ENCODE peak calls at places on chromosome 20, in four cellular contexts. One of them, this sample, is unnamed.

GRCh38 chr20:57513199-57513598 is 11.7 kb downstream of the CTCFL start:
- DNase-seq in pancreas: no peak
- DNase-seq in upper lobe of right lung: no peak
- DNase-seq in lower lobe of right lung: no peak
- DNase-seq in this sample: peak; percentile 21

GRCh38 chr20:58868795-58869194 is 16.3 kb downstream of the GNAS start:
- DNase-seq in upper lobe of right lung: no peak
- DNase-seq in pancreas: no peak
- DNase-seq in lower lobe of right lung: no peak
- DNase-seq in this sample: no peak

GRCh38 chr20:44027686-44028340 is 113.2 kb downstream of the TOX2 start:
- DNase-seq in lower lobe of right lung: no peak
- DNase-seq in pancreas: no peak
- DNase-seq in upper lobe of right lung: peak; percentile 38
- DNase-seq in this sample: no peak

GRCh38 chr20:48932375-48932941 is 10.9 kb downstream of the ARFGEF2 start:
- DNase-seq in upper lobe of right lung: no peak
- DNase-seq in pancreas: no peak
- DNase-seq in lower lobe of right lung: no peak
- DNase-seq in this sample: peak; percentile 45

GRCh38 chr20:8218861-8219260 is 86.8 kb downstream of the PLCB1 start:
- DNase-seq in lower lobe of right lung: no peak
- DNase-seq in pancreas: no peak
- DNase-seq in upper lobe of right lung: no peak
- DNase-seq in this sample: peak; percentile 84

GRCh38 chr20:39986231-39986904 is 702.7 kb downstream of the MAFB start:
- DNase-seq in pancreas: no peak
- DNase-seq in lower lobe of right lung: peak; percentile 56
- DNase-seq in upper lobe of right lung: peak; percentile 64
- DNase-seq in this sample: peak; percentile 53

GRCh38 chr20:14344746-14345145 is 7.3 kb upstream of the FLRT3 start:
- DNase-seq in lower lobe of right lung: no peak
- DNase-seq in pancreas: no peak
- DNase-seq in upper lobe of right lung: no peak
- DNase-seq in this sample: no peak

GRCh38 chr20:13546497-13547131 is 92.1 kb downstream of the TASP1 start:
- DNase-seq in lower lobe of right lung: peak; percentile 80
- DNase-seq in pancreas: peak; percentile 77
- DNase-seq in upper lobe of right lung: peak; percentile 80
- DNase-seq in this sample: peak; percentile 66

GRCh38 chr20:56483970-56484369 is 15.5 kb downstream of the RTF2 start:
- DNase-seq in upper lobe of right lung: no peak
- DNase-seq in pancreas: no peak
- DNase-seq in lower lobe of right lung: no peak
- DNase-seq in this sample: no peak

GRCh38 chr20:44684047-44684965 is 30.9 kb upstream of the CCN5 start:
- DNase-seq in lower lobe of right lung: no peak
- DNase-seq in upper lobe of right lung: no peak
- DNase-seq in pancreas: no peak
- DNase-seq in this sample: no peak

GRCh38 chr20:5718896-5719595 is 31.2 kb upstream of the SHLD1 start:
- DNase-seq in lower lobe of right lung: no peak
- DNase-seq in upper lobe of right lung: no peak
- DNase-seq in pancreas: no peak
- DNase-seq in this sample: no peak

GRCh38 chr20:6074145-6074561 is 20.3 kb upstream of the LRRN4 start:
- DNase-seq in lower lobe of right lung: no peak
- DNase-seq in upper lobe of right lung: no peak
- DNase-seq in pancreas: no peak
- DNase-seq in this sample: peak; percentile 31

GRCh38 chr20:41222703-41223102 is 85.4 kb downstream of the PLCG1 start:
- DNase-seq in lower lobe of right lung: no peak
- DNase-seq in upper lobe of right lung: no peak
- DNase-seq in pancreas: no peak
- DNase-seq in this sample: peak; percentile 54

GRCh38 chr20:33441142-33441955 is 2.2 kb downstream of the SNTA1 start:
- DNase-seq in upper lobe of right lung: no peak
- DNase-seq in pancreas: no peak
- DNase-seq in lower lobe of right lung: no peak
- DNase-seq in this sample: no peak

GRCh38 chr20:33443512-33444239 is at the start of gene SNTA1:
- DNase-seq in pancreas: peak; percentile 99
- DNase-seq in lower lobe of right lung: peak; percentile 98
- DNase-seq in upper lobe of right lung: peak; percentile 98
- DNase-seq in this sample: peak; percentile 76

GRCh38 chr20:33444797-33445560 is 1.4 kb upstream of the SNTA1 start:
- DNase-seq in lower lobe of right lung: no peak
- DNase-seq in upper lobe of right lung: no peak
- DNase-seq in pancreas: no peak
- DNase-seq in this sample: no peak

GRCh38 chr20:33442136-33443005 is 1.2 kb downstream of the SNTA1 start:
- DNase-seq in pancreas: peak; percentile 47
- DNase-seq in lower lobe of right lung: no peak
- DNase-seq in upper lobe of right lung: no peak
- DNase-seq in this sample: no peak

DNA sequence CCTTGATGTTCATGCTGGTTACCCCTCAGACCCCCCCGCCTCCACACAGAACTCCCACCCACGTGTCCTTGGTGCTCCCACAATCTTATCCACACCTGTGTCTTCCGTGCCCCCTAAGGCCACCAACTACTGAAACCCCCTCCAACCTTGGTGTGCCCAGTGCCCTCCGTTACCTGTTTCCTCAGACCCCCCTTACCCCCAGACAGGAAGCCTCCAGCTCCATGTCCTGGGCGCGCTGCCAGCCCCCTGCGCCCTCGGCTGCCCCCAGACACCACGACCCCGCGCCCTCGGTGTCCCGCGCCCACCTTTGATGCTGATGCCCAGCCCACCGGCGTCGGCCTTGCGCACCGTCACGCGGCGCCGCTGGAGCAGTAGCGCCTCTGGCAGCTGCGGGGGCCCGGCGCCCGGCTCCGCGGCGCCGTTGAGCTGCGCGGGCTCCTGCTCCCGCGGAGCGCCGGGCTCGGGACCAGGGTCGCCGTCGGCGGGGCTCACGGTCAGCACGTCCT is 504 bp downstream of the SNTA1 start:
- DNase-seq in pancreas: peak; percentile 88
- DNase-seq in lower lobe of right lung: no peak
- DNase-seq in upper lobe of right lung: peak; percentile 75
- DNase-seq in this sample: no peak
- TF ChIP-seq CTCF in pancreas: no peak
- TF ChIP-seq CTCF in lower lobe of right lung: no peak
- TF ChIP-seq CTCF in upper lobe of right lung: no peak
- TF ChIP-seq CTCF in this sample: no peak

GRCh38 chr20:35662541-35662940 is 2.2 kb downstream of the CPNE1 start:
- DNase-seq in pancreas: no peak
- DNase-seq in upper lobe of right lung: no peak
- DNase-seq in lower lobe of right lung: no peak
- DNase-seq in this sample: no peak

GRCh38 chr20:35663813-35664543 is 722 bp downstream of the CPNE1 start:
- DNase-seq in upper lobe of right lung: peak; percentile 74
- DNase-seq in pancreas: no peak
- DNase-seq in lower lobe of right lung: peak; percentile 56
- DNase-seq in this sample: peak; percentile 6

GRCh38 chr20:35665949-35666288 is 1.2 kb upstream of the CPNE1 start:
- DNase-seq in upper lobe of right lung: no peak
- DNase-seq in lower lobe of right lung: no peak
- DNase-seq in pancreas: no peak
- DNase-seq in this sample: no peak

GRCh38 chr20:35663516-35663812 is 1.2 kb downstream of the CPNE1 start:
- DNase-seq in upper lobe of right lung: no peak
- DNase-seq in lower lobe of right lung: no peak
- DNase-seq in pancreas: no peak
- DNase-seq in this sample: no peak

DNA sequence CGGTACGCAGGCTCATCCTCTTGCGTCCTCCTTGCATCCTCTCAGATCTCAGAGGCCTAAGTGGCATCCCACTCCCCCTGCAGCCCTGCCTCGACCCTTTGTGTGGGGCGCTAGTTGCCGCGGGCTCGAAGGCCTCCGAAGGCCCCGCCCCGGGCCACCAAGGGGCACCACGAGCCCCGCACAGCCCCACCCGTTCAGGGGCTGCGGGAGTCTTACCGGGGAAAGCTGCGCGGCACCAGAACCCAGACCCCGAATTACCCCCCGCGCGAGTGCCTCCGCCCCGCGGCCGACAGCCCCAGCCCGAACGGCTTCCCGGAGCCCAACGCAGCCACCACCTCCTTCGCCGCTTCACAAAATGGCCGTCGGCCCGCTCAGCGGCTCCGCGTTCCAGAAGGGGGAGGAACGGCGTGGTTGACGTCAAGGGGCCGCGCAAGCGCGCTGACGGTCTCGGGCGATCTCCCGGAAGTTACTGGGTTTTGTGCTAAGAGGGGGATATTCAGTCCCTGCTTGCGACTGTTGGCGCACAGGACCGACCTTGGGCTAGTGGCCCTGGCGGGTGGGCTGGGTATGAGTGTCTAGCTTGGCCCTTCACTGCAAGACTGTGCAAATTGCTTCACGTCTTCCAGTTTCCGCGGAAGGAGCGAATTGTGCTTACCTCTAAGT is at the start of the genes CPNE1 and RBM12:
- DNase-seq in lower lobe of right lung: peak; percentile 94
- DNase-seq in pancreas: peak; percentile 98
- DNase-seq in upper lobe of right lung: peak; percentile 96
- DNase-seq in this sample: peak; percentile 91
- H3K4me3 ChIP-seq in lower lobe of right lung: peak within 1 kb of the TSS; percentile 81
- H3K4me3 ChIP-seq in pancreas: peak within 1 kb of the TSS; percentile 78
- H3K4me3 ChIP-seq in upper lobe of right lung: peak within 1 kb of the TSS; percentile 90
- H3K4me3 ChIP-seq in this sample: peak within 1 kb of the TSS; percentile 97

GRCh38 chr20:24915892-24916291 is 33.2 kb upstream of the CST7 start:
- DNase-seq in pancreas: peak; percentile 52
- DNase-seq in lower lobe of right lung: no peak
- DNase-seq in upper lobe of right lung: peak; percentile 51
- DNase-seq in this sample: no peak

GRCh38 chr20:24917056-24917455 is 32.0 kb upstream of the CST7 start:
- DNase-seq in upper lobe of right lung: peak; percentile 46
- DNase-seq in lower lobe of right lung: no peak
- DNase-seq in pancreas: peak; percentile 50
- DNase-seq in this sample: no peak

GRCh38 chr20:24917797-24918578 is 31.1 kb upstream of the CST7 start:
- DNase-seq in upper lobe of right lung: peak; percentile 83
- DNase-seq in lower lobe of right lung: peak; percentile 82
- DNase-seq in pancreas: peak; percentile 86
- DNase-seq in this sample: peak; percentile 65

GRCh38 chr20:24915440-24915839 is 33.6 kb upstream of the CST7 start:
- DNase-seq in lower lobe of right lung: no peak
- DNase-seq in upper lobe of right lung: no peak
- DNase-seq in pancreas: peak; percentile 25
- DNase-seq in this sample: no peak

DNA sequence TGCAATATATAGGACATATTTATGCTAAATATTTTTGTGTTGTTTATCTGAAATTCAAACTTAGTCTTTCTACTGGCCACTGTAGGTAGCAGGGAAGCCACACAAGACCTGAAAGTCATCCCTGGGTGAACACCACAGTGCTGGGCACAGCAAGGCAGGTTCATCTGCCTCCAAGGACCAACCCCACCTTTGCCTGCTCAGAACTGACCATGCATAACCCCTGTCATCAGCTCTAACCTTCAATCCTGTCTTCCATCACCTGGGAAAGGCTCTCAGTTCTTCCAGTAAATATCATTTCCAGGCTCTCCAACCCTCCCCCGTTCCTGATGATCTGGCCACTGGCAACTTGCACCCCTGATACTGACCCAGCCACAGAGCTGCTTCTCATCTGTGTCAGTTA is 32.7 kb upstream of the CST7 start:
- DNase-seq in upper lobe of right lung: no peak
- DNase-seq in lower lobe of right lung: no peak
- DNase-seq in pancreas: no peak
- DNase-seq in this sample: no peak
- TF ChIP-seq CTCF in upper lobe of right lung: no peak
- TF ChIP-seq CTCF in lower lobe of right lung: no peak
- TF ChIP-seq CTCF in pancreas: no peak
- TF ChIP-seq CTCF in this sample: no peak

DNA sequence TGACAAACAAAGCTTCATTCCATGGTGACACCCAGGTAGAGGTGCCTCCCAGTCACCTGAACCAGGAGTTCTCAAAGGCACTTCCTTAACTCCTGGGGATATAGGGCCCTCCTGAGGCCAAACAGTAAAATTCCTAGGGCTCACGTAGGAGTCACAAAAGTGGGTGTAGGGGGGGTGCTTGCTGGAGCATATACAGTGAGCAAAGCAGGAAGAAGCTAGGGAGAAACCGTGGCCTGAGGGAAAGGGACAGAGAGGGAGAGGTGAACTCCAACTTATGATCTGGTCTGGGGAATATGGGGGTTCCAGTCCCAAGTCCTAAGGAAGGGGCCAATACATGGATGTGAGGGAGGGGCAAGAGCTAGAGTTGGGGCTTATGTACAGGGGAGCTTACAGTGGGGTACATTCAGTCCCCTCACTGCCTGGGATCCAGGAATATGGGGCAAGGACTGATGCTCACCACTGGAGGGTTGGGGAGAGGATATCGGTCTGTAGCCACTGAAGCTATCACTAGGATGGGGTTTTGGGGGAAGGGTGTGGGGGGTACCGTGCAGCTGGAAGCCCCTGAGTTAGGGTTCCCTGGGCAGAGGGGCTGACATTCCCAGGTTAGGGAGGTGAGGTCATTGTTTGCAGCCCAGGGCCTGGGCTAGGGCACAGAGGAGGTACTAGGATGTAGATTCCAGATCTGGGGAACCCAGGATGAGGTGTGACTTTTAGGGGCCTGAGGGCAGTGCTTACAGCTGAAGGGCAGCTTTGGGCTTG is 950 bp downstream of the PEDS1 start:
- DNase-seq in pancreas: no peak
- DNase-seq in lower lobe of right lung: no peak
- DNase-seq in upper lobe of right lung: no peak
- DNase-seq in this sample: no peak
- H3K4me3 ChIP-seq in pancreas: peak overlapping the region; percentile 90
- H3K4me3 ChIP-seq in lower lobe of right lung: peak overlapping the region; percentile 97
- H3K4me3 ChIP-seq in upper lobe of right lung: peak overlapping the region; percentile 99
- H3K4me3 ChIP-seq in this sample: peak overlapping the region; percentile 86

GRCh38 chr20:11754451-11754850 is 163.2 kb upstream of the BTBD3 start:
- DNase-seq in upper lobe of right lung: no peak
- DNase-seq in lower lobe of right lung: no peak
- DNase-seq in pancreas: no peak
- DNase-seq in this sample: no peak

GRCh38 chr20:11752336-11752735 is 165.4 kb upstream of the BTBD3 start:
- DNase-seq in lower lobe of right lung: no peak
- DNase-seq in pancreas: no peak
- DNase-seq in upper lobe of right lung: no peak
- DNase-seq in this sample: no peak

GRCh38 chr20:11755071-11755881 is 162.4 kb upstream of the BTBD3 start:
- DNase-seq in lower lobe of right lung: no peak
- DNase-seq in upper lobe of right lung: no peak
- DNase-seq in pancreas: no peak
- DNase-seq in this sample: peak; percentile 68

GRCh38 chr20:11748436-11748835 is 169.3 kb upstream of the BTBD3 start:
- DNase-seq in pancreas: no peak
- DNase-seq in upper lobe of right lung: no peak
- DNase-seq in lower lobe of right lung: no peak
- DNase-seq in this sample: no peak

GRCh38 chr20:11753155-11753554 is 164.5 kb upstream of the BTBD3 start:
- DNase-seq in pancreas: no peak
- DNase-seq in upper lobe of right lung: no peak
- DNase-seq in lower lobe of right lung: no peak
- DNase-seq in this sample: no peak
- TF ChIP-seq CTCF in pancreas: no peak
- TF ChIP-seq CTCF in upper lobe of right lung: no peak
- TF ChIP-seq CTCF in lower lobe of right lung: no peak
- TF ChIP-seq CTCF in this sample: no peak

GRCh38 chr20:38894091-38894847 is 31.9 kb upstream of the FAM83D start:
- DNase-seq in lower lobe of right lung: no peak
- DNase-seq in upper lobe of right lung: no peak
- DNase-seq in pancreas: peak; percentile 95
- DNase-seq in this sample: no peak
- H3K4me3 ChIP-seq in lower lobe of right lung: no peak overlapping the region
- H3K4me3 ChIP-seq in upper lobe of right lung: no peak overlapping the region
- H3K4me3 ChIP-seq in pancreas: peak overlapping the region; percentile 11
- H3K4me3 ChIP-seq in this sample: no peak overlapping the region

This sample was measured in AG10803.